ENCODE peak calls at places on chromosomes 3 and 15, in eight cellular contexts. One of them, this sample, is unnamed.
A peak's percentile ranks its signal among the peaks of the same experiment; 100 is the strongest.

GRCh38 chr3:64595253-64595694 is 92.5 kb downstream of the ADAMTS9 start:
- DNase-seq in mammary epithelial cell: peak; percentile 91
- DNase-seq in stomach: no peak
- DNase-seq in CD8-positive, alpha-beta T cell: no peak
- DNase-seq in esophagus squamous epithelium: no peak
- DNase-seq in HepG2: no peak
- DNase-seq in CD4-positive, CD25-positive, alpha-beta regulatory T cell: no peak
- DNase-seq in transverse colon: peak; percentile 16
- DNase-seq in this sample: no peak

GRCh38 chr3:58305882-58306661 is at the start of the genes HTD2 and RPP14:
- DNase-seq in mammary epithelial cell: peak; percentile 95
- DNase-seq in esophagus squamous epithelium: peak; percentile 77
- DNase-seq in stomach: peak; percentile 99
- DNase-seq in HepG2: peak; percentile 92
- DNase-seq in CD4-positive, CD25-positive, alpha-beta regulatory T cell: peak; percentile 96
- DNase-seq in transverse colon: peak; percentile 99
- DNase-seq in CD8-positive, alpha-beta T cell: peak; percentile 100
- DNase-seq in this sample: peak; percentile 95

GRCh38 chr3:100777271-100777670 is 68.0 kb downstream of the TFG start:
- DNase-seq in CD4-positive, CD25-positive, alpha-beta regulatory T cell: no peak
- DNase-seq in transverse colon: no peak
- DNase-seq in CD8-positive, alpha-beta T cell: no peak
- DNase-seq in esophagus squamous epithelium: no peak
- DNase-seq in HepG2: no peak
- DNase-seq in mammary epithelial cell: peak; percentile 60
- DNase-seq in stomach: no peak
- DNase-seq in this sample: no peak

GRCh38 chr15:88776646-88777045 is 26.6 kb upstream of the ACAN start:
- DNase-seq in esophagus squamous epithelium: no peak
- DNase-seq in stomach: no peak
- DNase-seq in HepG2: no peak
- DNase-seq in CD4-positive, CD25-positive, alpha-beta regulatory T cell: no peak
- DNase-seq in CD8-positive, alpha-beta T cell: no peak
- DNase-seq in transverse colon: no peak
- DNase-seq in mammary epithelial cell: no peak
- DNase-seq in this sample: no peak

GRCh38 chr15:87131067-87131466 is 1051.4 kb downstream of the AGBL1 start:
- DNase-seq in esophagus squamous epithelium: no peak
- DNase-seq in HepG2: no peak
- DNase-seq in mammary epithelial cell: no peak
- DNase-seq in CD4-positive, CD25-positive, alpha-beta regulatory T cell: no peak
- DNase-seq in CD8-positive, alpha-beta T cell: no peak
- DNase-seq in stomach: no peak
- DNase-seq in transverse colon: no peak
- DNase-seq in this sample: no peak

GRCh38 chr3:131114201-131114600 is 87.5 kb downstream of the NEK11 start:
- DNase-seq in esophagus squamous epithelium: no peak
- DNase-seq in CD8-positive, alpha-beta T cell: no peak
- DNase-seq in mammary epithelial cell: no peak
- DNase-seq in stomach: no peak
- DNase-seq in HepG2: no peak
- DNase-seq in transverse colon: no peak
- DNase-seq in CD4-positive, CD25-positive, alpha-beta regulatory T cell: no peak
- DNase-seq in this sample: no peak

GRCh38 chr15:93146196-93146595 is 57.2 kb upstream of the RGMA start:
- DNase-seq in stomach: no peak
- DNase-seq in HepG2: no peak
- DNase-seq in CD8-positive, alpha-beta T cell: no peak
- DNase-seq in mammary epithelial cell: no peak
- DNase-seq in CD4-positive, CD25-positive, alpha-beta regulatory T cell: no peak
- DNase-seq in esophagus squamous epithelium: no peak
- DNase-seq in transverse colon: no peak
- DNase-seq in this sample: no peak

GRCh38 chr3:184380627-184381260 is 890 bp downstream of the CHRD start:
- DNase-seq in esophagus squamous epithelium: no peak
- DNase-seq in stomach: no peak
- DNase-seq in HepG2: no peak
- DNase-seq in mammary epithelial cell: no peak
- DNase-seq in CD8-positive, alpha-beta T cell: no peak
- DNase-seq in CD4-positive, CD25-positive, alpha-beta regulatory T cell: no peak
- DNase-seq in transverse colon: no peak
- DNase-seq in this sample: no peak

GRCh38 chr3:32147935-32148334 is 41.5 kb downstream of the GPD1L start:
- DNase-seq in CD4-positive, CD25-positive, alpha-beta regulatory T cell: no peak
- DNase-seq in stomach: no peak
- DNase-seq in mammary epithelial cell: no peak
- DNase-seq in CD8-positive, alpha-beta T cell: no peak
- DNase-seq in esophagus squamous epithelium: no peak
- DNase-seq in transverse colon: no peak
- DNase-seq in HepG2: no peak
- DNase-seq in this sample: no peak

GRCh38 chr3:190041333-190042041 is 79.2 kb downstream of the P3H2 start:
- DNase-seq in CD4-positive, CD25-positive, alpha-beta regulatory T cell: no peak
- DNase-seq in HepG2: no peak
- DNase-seq in transverse colon: no peak
- DNase-seq in esophagus squamous epithelium: no peak
- DNase-seq in mammary epithelial cell: no peak
- DNase-seq in CD8-positive, alpha-beta T cell: no peak
- DNase-seq in stomach: no peak
- DNase-seq in this sample: no peak

GRCh38 chr3:49707113-49707480 is 12.4 kb downstream of the AMIGO3 start:
- DNase-seq in mammary epithelial cell: peak; percentile 43
- DNase-seq in stomach: no peak
- DNase-seq in CD4-positive, CD25-positive, alpha-beta regulatory T cell: no peak
- DNase-seq in CD8-positive, alpha-beta T cell: no peak
- DNase-seq in esophagus squamous epithelium: no peak
- DNase-seq in transverse colon: no peak
- DNase-seq in HepG2: no peak
- DNase-seq in this sample: no peak

GRCh38 chr15:37550360-37551024 is 383.9 kb upstream of the TMCO5A start:
- DNase-seq in transverse colon: no peak
- DNase-seq in CD8-positive, alpha-beta T cell: no peak
- DNase-seq in HepG2: no peak
- DNase-seq in mammary epithelial cell: no peak
- DNase-seq in stomach: no peak
- DNase-seq in CD4-positive, CD25-positive, alpha-beta regulatory T cell: no peak
- DNase-seq in esophagus squamous epithelium: no peak
- DNase-seq in this sample: no peak

GRCh38 chr3:170440346-170440745 is 21.7 kb downstream of the CLDN11 start:
- DNase-seq in esophagus squamous epithelium: no peak
- DNase-seq in mammary epithelial cell: peak; percentile 79
- DNase-seq in CD4-positive, CD25-positive, alpha-beta regulatory T cell: no peak
- DNase-seq in HepG2: no peak
- DNase-seq in CD8-positive, alpha-beta T cell: no peak
- DNase-seq in stomach: no peak
- DNase-seq in transverse colon: no peak
- DNase-seq in this sample: no peak

GRCh38 chr3:8460050-8460708 is 41.4 kb upstream of the LMCD1 start:
- DNase-seq in CD8-positive, alpha-beta T cell: no peak
- DNase-seq in transverse colon: no peak
- DNase-seq in CD4-positive, CD25-positive, alpha-beta regulatory T cell: no peak
- DNase-seq in esophagus squamous epithelium: no peak
- DNase-seq in mammary epithelial cell: no peak
- DNase-seq in HepG2: no peak
- DNase-seq in stomach: no peak
- DNase-seq in this sample: no peak

GRCh38 chr3:105085506-105085905 is 281.2 kb upstream of the ALCAM start:
- DNase-seq in transverse colon: no peak
- DNase-seq in esophagus squamous epithelium: no peak
- DNase-seq in HepG2: no peak
- DNase-seq in mammary epithelial cell: no peak
- DNase-seq in CD8-positive, alpha-beta T cell: no peak
- DNase-seq in CD4-positive, CD25-positive, alpha-beta regulatory T cell: no peak
- DNase-seq in stomach: no peak
- DNase-seq in this sample: no peak

GRCh38 chr3:139231555-139232281 is 112.1 kb upstream of the MRPS22 start:
- DNase-seq in CD8-positive, alpha-beta T cell: no peak
- DNase-seq in esophagus squamous epithelium: no peak
- DNase-seq in CD4-positive, CD25-positive, alpha-beta regulatory T cell: no peak
- DNase-seq in mammary epithelial cell: no peak
- DNase-seq in transverse colon: no peak
- DNase-seq in stomach: no peak
- DNase-seq in HepG2: no peak
- DNase-seq in this sample: no peak

GRCh38 chr15:78063966-78064365 is 13.5 kb downstream of the TBC1D2B start:
- DNase-seq in CD4-positive, CD25-positive, alpha-beta regulatory T cell: no peak
- DNase-seq in transverse colon: no peak
- DNase-seq in CD8-positive, alpha-beta T cell: no peak
- DNase-seq in esophagus squamous epithelium: no peak
- DNase-seq in mammary epithelial cell: no peak
- DNase-seq in stomach: no peak
- DNase-seq in HepG2: no peak
- DNase-seq in this sample: no peak
- H3K4me1 ChIP-seq in CD4-positive, CD25-positive, alpha-beta regulatory T cell: peaks cover 88% of the 10 kb centered on the region
- H3K4me1 ChIP-seq in transverse colon: peaks cover 83% of the 10 kb centered on the region
- H3K4me1 ChIP-seq in CD8-positive, alpha-beta T cell: peaks cover 87% of the 10 kb centered on the region
- H3K4me1 ChIP-seq in esophagus squamous epithelium: peaks cover 76% of the 10 kb centered on the region
- H3K4me1 ChIP-seq in mammary epithelial cell: peaks cover 19% of the 10 kb centered on the region
- H3K4me1 ChIP-seq in stomach: peaks cover 100% of the 10 kb centered on the region
- H3K4me1 ChIP-seq in HepG2: peaks cover 80% of the 10 kb centered on the region
- H3K4me1 ChIP-seq in this sample: peaks cover 69% of the 10 kb centered on the region

DNA sequence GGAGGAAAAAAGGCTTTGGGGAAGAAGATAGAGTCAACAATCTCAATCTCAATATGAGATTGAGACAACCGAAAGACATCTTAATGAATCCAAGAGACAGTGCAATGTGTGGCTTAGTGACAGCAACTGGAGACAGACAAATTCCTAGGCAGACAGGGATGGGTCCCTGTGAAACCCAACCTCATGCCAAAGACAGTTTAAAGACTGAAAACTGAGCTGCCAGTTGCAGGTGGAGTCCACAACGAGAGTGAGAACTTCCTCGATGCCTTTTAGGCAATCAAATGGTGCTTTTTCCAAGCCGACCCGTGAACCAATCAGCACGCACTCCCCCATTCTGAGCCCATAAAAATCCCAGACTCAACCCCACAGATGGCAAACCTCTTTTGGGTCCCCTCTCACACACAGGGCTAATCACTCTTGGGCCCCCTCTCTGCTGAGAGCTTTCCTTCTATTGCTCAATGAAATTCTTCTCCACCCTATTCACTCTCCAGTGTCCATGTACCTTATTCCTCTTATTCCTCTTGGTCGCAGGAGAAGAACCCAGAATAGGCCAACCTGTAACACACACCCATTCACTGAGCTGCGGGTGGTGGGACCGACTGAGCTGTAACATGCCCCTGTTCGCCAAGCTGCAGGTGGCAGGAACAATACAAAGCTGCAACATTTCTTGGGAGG is 34.8 kb downstream of the ZMAT3 start:
- DNase-seq in stomach: no peak
- DNase-seq in esophagus squamous epithelium: no peak
- DNase-seq in transverse colon: no peak
- DNase-seq in mammary epithelial cell: no peak
- DNase-seq in CD4-positive, CD25-positive, alpha-beta regulatory T cell: no peak
- DNase-seq in HepG2: no peak
- DNase-seq in CD8-positive, alpha-beta T cell: no peak
- DNase-seq in this sample: no peak
- H3K4me3 ChIP-seq in stomach: no peak overlapping the region
- H3K4me3 ChIP-seq in esophagus squamous epithelium: no peak overlapping the region
- H3K4me3 ChIP-seq in transverse colon: no peak overlapping the region
- H3K4me3 ChIP-seq in mammary epithelial cell: peak overlapping the region; percentile 33
- H3K4me3 ChIP-seq in CD4-positive, CD25-positive, alpha-beta regulatory T cell: no peak overlapping the region
- H3K4me3 ChIP-seq in HepG2: no peak overlapping the region
- H3K4me3 ChIP-seq in CD8-positive, alpha-beta T cell: no peak overlapping the region
- H3K4me3 ChIP-seq in this sample: peak overlapping the region; percentile 13

DNA sequence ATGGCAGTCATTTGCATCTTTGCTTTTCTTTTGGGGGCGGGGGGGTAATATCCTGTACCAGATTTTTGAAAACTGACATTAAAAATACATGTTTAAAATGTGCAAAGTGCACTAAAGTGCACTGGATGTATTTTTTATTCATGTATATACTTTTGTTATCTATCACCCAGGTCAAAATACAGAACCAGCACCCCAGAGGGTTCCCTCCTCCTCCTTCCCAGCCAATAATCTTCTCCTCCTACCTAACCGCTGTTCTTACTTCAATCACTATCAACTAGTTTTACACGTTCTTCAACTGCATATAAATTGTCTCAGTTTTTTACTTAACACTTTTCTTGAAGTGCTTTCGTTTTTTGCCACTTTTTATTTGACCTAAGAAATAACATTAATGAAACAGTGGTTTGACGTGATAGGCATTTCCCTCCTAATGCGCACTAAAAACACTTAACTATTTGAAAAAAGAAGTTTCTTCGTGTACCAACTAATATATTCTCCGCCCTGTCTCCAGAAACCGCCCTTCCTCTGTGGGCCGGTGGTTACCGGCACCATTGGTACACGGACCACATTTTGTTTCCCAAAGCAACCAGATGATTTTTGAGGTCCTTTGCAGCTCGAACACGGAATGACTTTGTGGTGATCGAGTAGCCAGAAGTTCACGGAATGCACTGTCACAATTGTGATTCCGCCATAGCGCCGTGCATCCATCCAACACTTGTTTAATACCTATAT is 836 bp upstream of the AKAP13 start:
- DNase-seq in esophagus squamous epithelium: no peak
- DNase-seq in CD8-positive, alpha-beta T cell: peak; percentile 24
- DNase-seq in HepG2: no peak
- DNase-seq in stomach: no peak
- DNase-seq in CD4-positive, CD25-positive, alpha-beta regulatory T cell: peak; percentile 46
- DNase-seq in transverse colon: peak; percentile 41
- DNase-seq in mammary epithelial cell: peak; percentile 44
- DNase-seq in this sample: peak; percentile 57
- H3K4me1 ChIP-seq in esophagus squamous epithelium: peaks cover 18% of the 10 kb centered on the region
- H3K4me1 ChIP-seq in CD8-positive, alpha-beta T cell: peaks cover 43% of the 10 kb centered on the region
- H3K4me1 ChIP-seq in HepG2: peaks cover 41% of the 10 kb centered on the region
- H3K4me1 ChIP-seq in stomach: peaks cover 34% of the 10 kb centered on the region
- H3K4me1 ChIP-seq in CD4-positive, CD25-positive, alpha-beta regulatory T cell: peaks cover 32% of the 10 kb centered on the region
- H3K4me1 ChIP-seq in transverse colon: peaks cover 22% of the 10 kb centered on the region
- H3K4me1 ChIP-seq in mammary epithelial cell: peaks cover 19% of the 10 kb centered on the region
- H3K4me1 ChIP-seq in this sample: peaks cover 13% of the 10 kb centered on the region

GRCh38 chr3:16741103-16741758 is 136.0 kb upstream of the DAZL start:
- DNase-seq in esophagus squamous epithelium: no peak
- DNase-seq in mammary epithelial cell: peak; percentile 81
- DNase-seq in stomach: no peak
- DNase-seq in CD8-positive, alpha-beta T cell: no peak
- DNase-seq in CD4-positive, CD25-positive, alpha-beta regulatory T cell: no peak
- DNase-seq in HepG2: no peak
- DNase-seq in transverse colon: no peak
- DNase-seq in this sample: no peak

GRCh38 chr3:16738451-16738850 is 133.2 kb upstream of the DAZL start:
- DNase-seq in stomach: no peak
- DNase-seq in mammary epithelial cell: no peak
- DNase-seq in CD8-positive, alpha-beta T cell: no peak
- DNase-seq in transverse colon: no peak
- DNase-seq in CD4-positive, CD25-positive, alpha-beta regulatory T cell: no peak
- DNase-seq in esophagus squamous epithelium: no peak
- DNase-seq in HepG2: no peak
- DNase-seq in this sample: no peak

GRCh38 chr3:16741890-16742289 is 136.7 kb upstream of the DAZL start:
- DNase-seq in transverse colon: no peak
- DNase-seq in mammary epithelial cell: peak; percentile 31
- DNase-seq in CD8-positive, alpha-beta T cell: no peak
- DNase-seq in HepG2: no peak
- DNase-seq in esophagus squamous epithelium: no peak
- DNase-seq in stomach: no peak
- DNase-seq in CD4-positive, CD25-positive, alpha-beta regulatory T cell: no peak
- DNase-seq in this sample: no peak

GRCh38 chr3:16739416-16740091 is 134.3 kb upstream of the DAZL start:
- DNase-seq in esophagus squamous epithelium: no peak
- DNase-seq in transverse colon: no peak
- DNase-seq in HepG2: no peak
- DNase-seq in CD8-positive, alpha-beta T cell: no peak
- DNase-seq in mammary epithelial cell: no peak
- DNase-seq in CD4-positive, CD25-positive, alpha-beta regulatory T cell: no peak
- DNase-seq in stomach: no peak
- DNase-seq in this sample: no peak

GRCh38 chr3:16740531-16740930 is 135.3 kb upstream of the DAZL start:
- DNase-seq in CD4-positive, CD25-positive, alpha-beta regulatory T cell: no peak
- DNase-seq in esophagus squamous epithelium: no peak
- DNase-seq in HepG2: no peak
- DNase-seq in stomach: no peak
- DNase-seq in CD8-positive, alpha-beta T cell: no peak
- DNase-seq in transverse colon: no peak
- DNase-seq in mammary epithelial cell: no peak
- DNase-seq in this sample: no peak
- H3K4me3 ChIP-seq in CD4-positive, CD25-positive, alpha-beta regulatory T cell: no peak overlapping the region
- H3K4me3 ChIP-seq in esophagus squamous epithelium: no peak overlapping the region
- H3K4me3 ChIP-seq in HepG2: no peak overlapping the region
- H3K4me3 ChIP-seq in stomach: no peak overlapping the region
- H3K4me3 ChIP-seq in CD8-positive, alpha-beta T cell: no peak overlapping the region
- H3K4me3 ChIP-seq in transverse colon: no peak overlapping the region
- H3K4me3 ChIP-seq in mammary epithelial cell: no peak overlapping the region
- H3K4me3 ChIP-seq in this sample: no peak overlapping the region

This sample was measured in effector memory CD4-positive, alpha-beta T cell.